ENCODE peak calls at places on chromosomes 4 and X, in ten cellular contexts. B, M, R, E, X, D, S, N, G and O are unnamed samples.

GRCh38 chrX:53223068-53223693 is 1.8 kb downstream of the KDM5C start:
- DNase-seq in R (no peak), E (no peak), N (no peak), M (no peak), D (no peak), X (no peak), G (no peak), S (no peak), B (no peak), O (no peak)

GRCh38 chr4:119299221-119300071 is 22.5 kb downstream of the FABP2 start:
- DNase-seq in E (no peak), M (peak), S (no peak), G (no peak), X (no peak), R (no peak), N (peak), B (no peak), D (no peak), O (no peak)

GRCh38 chr4:177371452-177371851 is 61.8 kb downstream of the NEIL3 start:
- DNase-seq in S (no peak), R (no peak), B (no peak), G (no peak), X (no peak), M (no peak), D (no peak), N (no peak), E (no peak), O (no peak)

GRCh38 chr4:8468746-8469535 is 28.4 kb downstream of the TRMT44 start:
- DNase-seq in G (no peak), X (peak), D (peak), N (peak), M (peak), B (peak), E (peak), R (peak), S (peak), O (peak)

GRCh38 chr4:112927544-112927943 is 121.9 kb upstream of the ANK2 start:
- DNase-seq in X (no peak), D (no peak), E (no peak), G (no peak), N (no peak), M (no peak), B (no peak), S (no peak), R (no peak), O (no peak)

GRCh38 chr4:1051472-1051871 is 40.0 kb downstream of the FGFRL1 start:
- DNase-seq in G (no peak), S (no peak), B (no peak), X (no peak), N (no peak), M (no peak), D (no peak), E (no peak), R (no peak), O (peak)

GRCh38 chr4:148026022-148026421 is 294.1 kb downstream of the ARHGAP10 start:
- DNase-seq in D (no peak), M (peak), X (no peak), G (no peak), R (no peak), S (no peak), E (no peak), B (no peak), N (no peak), O (no peak)

GRCh38 chrX:117990438-117990837 is 126.2 kb downstream of the KLHL13 start:
- DNase-seq in S (no peak), B (no peak), G (no peak), E (no peak), M (peak), D (no peak), N (no peak), R (no peak), X (no peak), O (no peak)

GRCh38 chrX:135985123-135985973 is at the start of gene SLC9A6:
- DNase-seq in E (peak), D (no peak), S (peak), M (peak), R (peak), G (peak), X (peak), B (peak), N (peak), O (peak)

GRCh38 chr4:23614284-23614892 is 275.5 kb downstream of the PPARGC1A start:
- DNase-seq in X (peak), N (no peak), G (no peak), B (no peak), R (no peak), S (no peak), D (no peak), M (peak), E (no peak), O (peak)

GRCh38 chrX:12301288-12301687 is 163.0 kb downstream of the FRMPD4 start:
- DNase-seq in R (no peak), S (no peak), B (no peak), D (no peak), G (no peak), M (no peak), X (no peak), E (no peak), N (no peak), O (no peak)

GRCh38 chr4:109352941-109353340 is 50.5 kb upstream of the COL25A1 start:
- DNase-seq in G (no peak), N (no peak), D (no peak), R (no peak), S (no peak), E (no peak), M (no peak), X (no peak), B (no peak), O (no peak)

GRCh38 chr4:38957947-38958346 is 74.3 kb downstream of the TMEM156 start:
- DNase-seq in N (no peak), G (no peak), S (no peak), D (no peak), E (no peak), M (no peak), X (no peak), R (no peak), B (no peak), O (no peak)

GRCh38 chr4:7769936-7770674 is 169.6 kb downstream of the AFAP1 start:
- DNase-seq in S (no peak), D (peak), G (no peak), M (peak), N (peak), X (peak), E (no peak), R (no peak), B (no peak), O (no peak)

GRCh38 chr4:101357751-101358150 is 10.4 kb upstream of the PPP3CA start:
- DNase-seq in G (no peak), M (peak), X (no peak), B (no peak), S (no peak), R (no peak), E (no peak), D (no peak), N (no peak), O (no peak)